ENCODE peak calls at places on chromosomes 3 and 15, in ten cellular contexts. T is tibial artery; E is CD4-positive, alpha-beta memory T cell; L is heart right ventricle; P is Panc1; R is fibroblast of pulmonary artery; Z is NB4; H is left ventricle myocardium inferior; V is lung; D is IMR-90. W is an unnamed sample.

GRCh38 chr3:13543251-13543650 is 5.7 kb upstream of the FBLN2 start:
- DNase-seq in T (peak; percentile 91), E (no peak), L (peak; percentile 65), P (no peak), R (peak; percentile 94), Z (no peak), H (peak; percentile 81), V (no peak), D (peak; percentile 87), W (no peak)

GRCh38 chr3:71208273-71209095 is 375.0 kb downstream of the FOXP1 start:
- DNase-seq in T (no peak), E (no peak), L (no peak), P (no peak), R (peak; percentile 22), Z (peak; percentile 50), H (no peak), V (no peak), D (peak; percentile 33), W (no peak)

GRCh38 chr3:27228805-27229204 is 140.4 kb downstream of the NEK10 start:
- DNase-seq in T (no peak), E (no peak), L (no peak), P (no peak), R (no peak), Z (peak; percentile 2), H (no peak), V (no peak), D (no peak), W (no peak)

GRCh38 chr3:106542101-106542769 is 673.4 kb upstream of the CBLB start:
- DNase-seq in T (no peak), E (no peak), L (no peak), P (no peak), R (peak; percentile 49), Z (peak; percentile 40), H (no peak), V (no peak), D (peak; percentile 55), W (no peak)

GRCh38 chr3:122991236-122991985 is 36.2 kb downstream of the SEMA5B start:
- DNase-seq in T (no peak), E (no peak), L (no peak), P (no peak), R (no peak), Z (no peak), H (no peak), V (no peak), D (no peak), W (no peak)

GRCh38 chr15:56052389-56053045 is 59.1 kb upstream of the NEDD4 start:
- DNase-seq in T (no peak), E (peak; percentile 44), L (no peak), P (peak; percentile 43), R (peak; percentile 73), Z (peak; percentile 48), H (no peak), V (no peak), D (peak; percentile 68), W (peak; percentile 60)

GRCh38 chr3:163543558-163544189 is 1534.6 kb downstream of the SI start:
- DNase-seq in T (no peak), E (no peak), L (no peak), P (no peak), R (peak; percentile 16), Z (no peak), H (no peak), V (no peak), D (no peak), W (no peak)

GRCh38 chr3:87796137-87796899 is 262.5 kb downstream of the CGGBP1 start:
- DNase-seq in T (no peak), E (no peak), L (no peak), P (no peak), R (no peak), Z (no peak), H (no peak), V (no peak), D (no peak), W (no peak)

GRCh38 chr3:141561426-141562034 is 74.7 kb downstream of the RASA2 start:
- DNase-seq in T (no peak), E (peak; percentile 70), L (peak; percentile 54), P (peak; percentile 60), R (peak; percentile 91), Z (peak; percentile 75), H (no peak), V (no peak), D (peak; percentile 80), W (peak; percentile 57)

GRCh38 chr3:151195818-151196217 is 7.2 kb downstream of the GPR171 start:
- DNase-seq in T (no peak), E (no peak), L (no peak), P (no peak), R (no peak), Z (no peak), H (no peak), V (no peak), D (no peak), W (no peak)

GRCh38 chr15:52336530-52336929 is 40.9 kb upstream of the MYO5C start:
- DNase-seq in T (no peak), E (no peak), L (no peak), P (no peak), R (no peak), Z (peak; percentile 27), H (no peak), V (no peak), D (no peak), W (no peak)

GRCh38 chr3:72887723-72888545 is at the start of gene GXYLT2:
- DNase-seq in T (peak; percentile 80), E (peak; percentile 3), L (peak; percentile 67), P (no peak), R (peak; percentile 81), Z (peak; percentile 71), H (peak; percentile 78), V (peak; percentile 55), D (peak; percentile 71), W (peak; percentile 32)

GRCh38 chr15:96353931-96354730 is 23.6 kb downstream of the NR2F2 start:
- DNase-seq in T (peak; percentile 81), E (no peak), L (no peak), P (no peak), R (peak; percentile 75), Z (peak; percentile 94), H (peak; percentile 71), V (no peak), D (peak; percentile 60), W (no peak)

GRCh38 chr3:158830391-158830790 is 28.5 kb downstream of the MFSD1 start:
- DNase-seq in T (no peak), E (no peak), L (no peak), P (no peak), R (peak; percentile 3), Z (no peak), H (no peak), V (no peak), D (peak; percentile 48), W (no peak)

GRCh38 chr3:180306691-180307090 is 270.0 kb upstream of the PEX5L start:
- DNase-seq in T (no peak), E (no peak), L (no peak), P (no peak), R (no peak), Z (no peak), H (no peak), V (no peak), D (peak; percentile 25), W (no peak)

GRCh38 chr3:72957303-72957702 is 39.3 kb upstream of the PPP4R2 start:
- DNase-seq in T (no peak), E (no peak), L (no peak), P (no peak), R (peak; percentile 14), Z (no peak), H (peak; percentile 31), V (no peak), D (no peak), W (no peak)

GRCh38 chr15:34620814-34621213 is 37.4 kb upstream of the GOLGA8B start:
- DNase-seq in T (no peak), E (no peak), L (no peak), P (no peak), R (no peak), Z (no peak), H (no peak), V (no peak), D (peak; percentile 14), W (no peak)

DNA sequence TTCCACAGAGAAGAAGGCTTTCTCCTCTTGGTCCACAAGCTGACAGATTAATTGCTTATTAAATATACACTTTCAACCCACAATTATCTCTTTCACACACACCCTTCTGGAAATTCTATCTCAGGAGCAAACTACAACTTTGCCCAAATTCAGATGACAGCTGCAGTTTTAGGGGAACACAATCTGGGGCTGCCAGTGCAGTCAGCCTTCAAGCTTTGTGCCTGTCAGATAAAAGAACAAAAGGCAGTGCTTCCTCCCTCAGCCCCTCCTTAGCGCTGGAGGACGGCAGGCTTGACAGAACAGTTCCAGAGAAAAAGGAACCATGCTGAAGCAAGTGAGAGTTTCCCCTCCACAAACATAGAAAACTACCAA is 99.6 kb downstream of the TMCC1 start:
- DNase-seq in T (no peak), E (no peak), L (peak; percentile 11), P (no peak), R (no peak), Z (peak; percentile 17), H (no peak), V (no peak), D (no peak), W (no peak)
- H3K4me3 ChIP-seq in T (no peak overlapping the region), E (no peak overlapping the region), L (no peak overlapping the region), P (peak overlapping the region; percentile 9), R (peak overlapping the region; percentile 42), Z (no peak overlapping the region), H (peak overlapping the region; percentile 45), V (peak overlapping the region; percentile 31), D (no peak overlapping the region), W (no peak overlapping the region)

GRCh38 chr3:132317229-132317948 is at the start of gene ACP3:
- DNase-seq in T (peak; percentile 69), E (no peak), L (peak; percentile 34), P (no peak), R (peak; percentile 92), Z (peak; percentile 92), H (peak; percentile 51), V (peak; percentile 70), D (peak; percentile 82), W (no peak)
- H3K4me3 ChIP-seq in T (no peak within 1 kb of the TSS), E (no peak within 1 kb of the TSS), L (no peak within 1 kb of the TSS), P (no peak within 1 kb of the TSS), R (peak within 1 kb of the TSS; percentile 21), Z (peak within 1 kb of the TSS; percentile 68), H (peak within 1 kb of the TSS; percentile 36), V (no peak within 1 kb of the TSS), D (peak within 1 kb of the TSS; percentile 5), W (no peak within 1 kb of the TSS)

GRCh38 chr3:121793078-121793477 is 41.8 kb downstream of the IQCB1 start:
- DNase-seq in T (no peak), E (no peak), L (no peak), P (no peak), R (no peak), Z (no peak), H (no peak), V (no peak), D (no peak), W (peak; percentile 60)
- H3K4me3 ChIP-seq in T (no peak overlapping the region), E (no peak overlapping the region), L (no peak overlapping the region), P (no peak overlapping the region), R (no peak overlapping the region), Z (no peak overlapping the region), H (no peak overlapping the region), V (no peak overlapping the region), D (no peak overlapping the region), W (peak overlapping the region; percentile 50)

DNA sequence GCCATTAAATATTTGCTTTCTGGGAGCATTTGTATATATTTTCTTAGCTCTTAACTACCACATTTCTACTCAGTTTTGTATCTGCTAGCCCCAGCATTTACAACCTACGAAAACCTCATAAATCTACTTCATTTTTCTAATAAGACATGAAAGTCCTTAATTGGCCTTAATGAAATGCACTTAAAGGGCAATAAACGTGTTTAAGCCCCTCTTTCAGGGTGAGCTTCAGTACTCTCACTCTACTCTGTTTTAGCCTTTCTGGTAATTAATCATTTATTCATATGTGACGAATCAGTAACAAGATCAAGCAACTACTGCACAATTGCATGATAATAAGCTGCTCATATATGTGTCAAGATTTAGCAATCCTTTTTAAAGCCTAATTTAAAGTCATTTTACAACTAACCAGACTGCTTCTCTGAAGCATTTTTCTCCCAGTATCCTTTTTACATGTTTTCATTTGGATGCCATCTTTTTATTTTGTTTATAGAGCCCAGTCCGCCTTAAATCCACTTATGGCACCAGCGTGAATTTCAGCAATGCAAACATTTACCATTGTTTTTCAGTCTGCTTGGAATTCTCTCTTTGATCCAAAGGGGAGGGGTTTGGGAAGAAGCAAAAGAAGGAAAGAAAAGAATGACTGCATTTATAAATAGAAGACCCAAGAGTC is 230.6 kb upstream of the TBC1D5 start:
- DNase-seq in T (no peak), E (no peak), L (no peak), P (no peak), R (no peak), Z (no peak), H (no peak), V (no peak), D (no peak), W (no peak)
- H3K4me3 ChIP-seq in T (no peak overlapping the region), E (no peak overlapping the region), L (no peak overlapping the region), P (no peak overlapping the region), R (no peak overlapping the region), Z (peak overlapping the region; percentile 81), H (no peak overlapping the region), V (no peak overlapping the region), D (no peak overlapping the region), W (no peak overlapping the region)

W was measured in MM.1S.